ENCODE peak calls at places on chromosomes 7 and 10, in nine cellular contexts. One of them, this sample, is unnamed.
A peak's percentile ranks its signal among the peaks of the same experiment; 100 is the strongest.

GRCh38 chr10:132416566-132417248 is 19.7 kb downstream of the PWWP2B start:
- DNase-seq in T-helper 17 cell: no peak
- DNase-seq in Right ventricle myocardium superior: no peak
- DNase-seq in MV-4-11: no peak
- DNase-seq in hepatocyte: no peak
- DNase-seq in EL: no peak
- DNase-seq in activated CD8-positive, alpha-beta memory T cell treated with anti-CD3 and anti-CD28 coated beads for 24 hours: no peak
- DNase-seq in T-helper 22 cell: no peak
- DNase-seq in activated gamma-delta T cell: no peak
- DNase-seq in this sample: no peak

GRCh38 chr7:34190299-34190698 is 285.0 kb downstream of the BMPER start:
- DNase-seq in T-helper 17 cell: no peak
- DNase-seq in Right ventricle myocardium superior: peak; percentile 81
- DNase-seq in MV-4-11: no peak
- DNase-seq in hepatocyte: no peak
- DNase-seq in EL: no peak
- DNase-seq in activated CD8-positive, alpha-beta memory T cell treated with anti-CD3 and anti-CD28 coated beads for 24 hours: no peak
- DNase-seq in T-helper 22 cell: no peak
- DNase-seq in activated gamma-delta T cell: no peak
- DNase-seq in this sample: no peak

GRCh38 chr10:51171946-51172345 is 97.7 kb downstream of the PRKG1 start:
- DNase-seq in T-helper 17 cell: no peak
- DNase-seq in Right ventricle myocardium superior: no peak
- DNase-seq in MV-4-11: no peak
- DNase-seq in hepatocyte: no peak
- DNase-seq in EL: no peak
- DNase-seq in activated CD8-positive, alpha-beta memory T cell treated with anti-CD3 and anti-CD28 coated beads for 24 hours: no peak
- DNase-seq in T-helper 22 cell: no peak
- DNase-seq in activated gamma-delta T cell: no peak
- DNase-seq in this sample: no peak

GRCh38 chr10:79189853-79190435 is 121.2 kb downstream of the ZMIZ1 start:
- DNase-seq in T-helper 17 cell: no peak
- DNase-seq in Right ventricle myocardium superior: no peak
- DNase-seq in MV-4-11: no peak
- DNase-seq in hepatocyte: no peak
- DNase-seq in EL: peak; percentile 63
- DNase-seq in activated CD8-positive, alpha-beta memory T cell treated with anti-CD3 and anti-CD28 coated beads for 24 hours: no peak
- DNase-seq in T-helper 22 cell: no peak
- DNase-seq in activated gamma-delta T cell: no peak
- DNase-seq in this sample: no peak

GRCh38 chr10:4241724-4242345 is 456.8 kb upstream of the KLF6 start:
- DNase-seq in T-helper 17 cell: no peak
- DNase-seq in Right ventricle myocardium superior: no peak
- DNase-seq in MV-4-11: no peak
- DNase-seq in hepatocyte: peak; percentile 75
- DNase-seq in EL: peak; percentile 94
- DNase-seq in activated CD8-positive, alpha-beta memory T cell treated with anti-CD3 and anti-CD28 coated beads for 24 hours: no peak
- DNase-seq in T-helper 22 cell: no peak
- DNase-seq in activated gamma-delta T cell: no peak
- DNase-seq in this sample: peak; percentile 97

GRCh38 chr7:26813426-26813825 is 51.0 kb downstream of the SKAP2 start:
- DNase-seq in T-helper 17 cell: no peak
- DNase-seq in Right ventricle myocardium superior: no peak
- DNase-seq in MV-4-11: no peak
- DNase-seq in hepatocyte: no peak
- DNase-seq in EL: peak; percentile 41
- DNase-seq in activated CD8-positive, alpha-beta memory T cell treated with anti-CD3 and anti-CD28 coated beads for 24 hours: no peak
- DNase-seq in T-helper 22 cell: no peak
- DNase-seq in activated gamma-delta T cell: no peak
- DNase-seq in this sample: no peak

GRCh38 chr7:90570373-90570959 is 25.7 kb upstream of the CDK14 start:
- DNase-seq in T-helper 17 cell: no peak
- DNase-seq in Right ventricle myocardium superior: no peak
- DNase-seq in MV-4-11: no peak
- DNase-seq in hepatocyte: no peak
- DNase-seq in EL: peak; percentile 13
- DNase-seq in activated CD8-positive, alpha-beta memory T cell treated with anti-CD3 and anti-CD28 coated beads for 24 hours: no peak
- DNase-seq in T-helper 22 cell: no peak
- DNase-seq in activated gamma-delta T cell: no peak
- DNase-seq in this sample: no peak

GRCh38 chr7:115910541-115911164 is 119.9 kb downstream of the TFEC start:
- DNase-seq in T-helper 17 cell: no peak
- DNase-seq in Right ventricle myocardium superior: no peak
- DNase-seq in MV-4-11: peak; percentile 74
- DNase-seq in hepatocyte: peak; percentile 42
- DNase-seq in EL: peak; percentile 25
- DNase-seq in activated CD8-positive, alpha-beta memory T cell treated with anti-CD3 and anti-CD28 coated beads for 24 hours: no peak
- DNase-seq in T-helper 22 cell: no peak
- DNase-seq in activated gamma-delta T cell: no peak
- DNase-seq in this sample: peak; percentile 26

GRCh38 chr10:101011517-101012423 is 12.2 kb downstream of the LZTS2 start:
- DNase-seq in T-helper 17 cell: no peak
- DNase-seq in Right ventricle myocardium superior: no peak
- DNase-seq in MV-4-11: peak; percentile 9
- DNase-seq in hepatocyte: peak; percentile 57
- DNase-seq in EL: peak; percentile 40
- DNase-seq in activated CD8-positive, alpha-beta memory T cell treated with anti-CD3 and anti-CD28 coated beads for 24 hours: no peak
- DNase-seq in T-helper 22 cell: no peak
- DNase-seq in activated gamma-delta T cell: no peak
- DNase-seq in this sample: no peak

GRCh38 chr10:96152437-96152836 is 22.3 kb downstream of the ZNF518A start:
- DNase-seq in T-helper 17 cell: no peak
- DNase-seq in Right ventricle myocardium superior: no peak
- DNase-seq in MV-4-11: no peak
- DNase-seq in hepatocyte: no peak
- DNase-seq in EL: no peak
- DNase-seq in activated CD8-positive, alpha-beta memory T cell treated with anti-CD3 and anti-CD28 coated beads for 24 hours: no peak
- DNase-seq in T-helper 22 cell: no peak
- DNase-seq in activated gamma-delta T cell: no peak
- DNase-seq in this sample: no peak

GRCh38 chr7:732094-732541 is 5.0 kb upstream of the PRKAR1B start:
- DNase-seq in T-helper 17 cell: no peak
- DNase-seq in Right ventricle myocardium superior: peak; percentile 70
- DNase-seq in MV-4-11: no peak
- DNase-seq in hepatocyte: peak; percentile 75
- DNase-seq in EL: no peak
- DNase-seq in activated CD8-positive, alpha-beta memory T cell treated with anti-CD3 and anti-CD28 coated beads for 24 hours: no peak
- DNase-seq in T-helper 22 cell: no peak
- DNase-seq in activated gamma-delta T cell: no peak
- DNase-seq in this sample: no peak

This sample was measured in fibroblast of the conjunctiva.